ENCODE peak calls at places on chromosomes 12 and 14, in seven cellular contexts. A is posterior cingulate gyrus, O is A549, G is heart left ventricle, Y is heart right ventricle, F is C1 segment of cervical spinal cord, S is cardiac fibroblast. B is an unnamed sample.

GRCh38 chr14:68626386-68626785 is 166.5 kb downstream of the ZFP36L1 start:
- DNase-seq in A (no peak), O (no peak), G (peak; percentile 74), Y (no peak), F (no peak), S (no peak), B (no peak)

GRCh38 chr12:92442782-92443181 is 260.0 kb upstream of the PLEKHG7 start:
- DNase-seq in A (no peak), O (no peak), G (no peak), Y (no peak), F (no peak), S (peak; percentile 41), B (no peak)

GRCh38 chr14:100332797-100333196 is 9.7 kb downstream of the SLC25A47 start:
- DNase-seq in A (no peak), O (no peak), G (peak; percentile 18), Y (no peak), F (no peak), S (no peak), B (no peak)

GRCh38 chr12:130017571-130018449 is 114.0 kb upstream of the TMEM132D start:
- DNase-seq in A (peak; percentile 73), O (no peak), G (no peak), Y (no peak), F (peak; percentile 30), S (no peak), B (no peak)

GRCh38 chr12:71556881-71557280 is 106.8 kb downstream of the ZFC3H1 start:
- DNase-seq in A (no peak), O (peak; percentile 25), G (no peak), Y (no peak), F (no peak), S (peak; percentile 65), B (peak; percentile 84)

GRCh38 chr12:122230798-122231197 is 4.9 kb upstream of the DIABLO start:
- DNase-seq in A (no peak), O (no peak), G (no peak), Y (no peak), F (no peak), S (no peak), B (no peak)

GRCh38 chr14:89252887-89253532 is 164.0 kb downstream of the FOXN3 start:
- DNase-seq in A (no peak), O (no peak), G (no peak), Y (no peak), F (peak; percentile 25), S (peak; percentile 19), B (peak; percentile 34)

GRCh38 chr14:26730929-26731618 is 133.2 kb upstream of the NOVA1 start:
- DNase-seq in A (peak; percentile 35), O (no peak), G (no peak), Y (no peak), F (peak; percentile 23), S (peak; percentile 42), B (peak; percentile 75)

GRCh38 chr12:53532524-53533445 is 25.5 kb upstream of the NPFF start:
- DNase-seq in A (no peak), O (no peak), G (no peak), Y (no peak), F (no peak), S (peak; percentile 20), B (no peak)

GRCh38 chr14:51382506-51382905 is 142.5 kb downstream of the TMX1 start:
- DNase-seq in A (no peak), O (no peak), G (no peak), Y (no peak), F (no peak), S (no peak), B (no peak)

GRCh38 chr12:102876883-102877282 is 40.2 kb downstream of the PAH start:
- DNase-seq in A (no peak), O (no peak), G (no peak), Y (no peak), F (no peak), S (no peak), B (no peak)

GRCh38 chr12:53221203-53222076 is 10.6 kb downstream of the RARG start:
- DNase-seq in A (peak; percentile 67), O (peak; percentile 69), G (peak; percentile 84), Y (peak; percentile 83), F (peak; percentile 80), S (peak; percentile 69), B (no peak)

GRCh38 chr14:94011795-94012194 is 14.3 kb upstream of the OTUB2 start:
- DNase-seq in A (no peak), O (no peak), G (no peak), Y (no peak), F (no peak), S (no peak), B (no peak)

GRCh38 chr12:68477256-68477655 is 133.4 kb upstream of the RAP1B start:
- DNase-seq in A (no peak), O (no peak), G (no peak), Y (no peak), F (no peak), S (no peak), B (no peak)

GRCh38 chr12:131551675-131552074 is 159.2 kb upstream of the SFSWAP start:
- DNase-seq in A (no peak), O (no peak), G (no peak), Y (no peak), F (no peak), S (no peak), B (no peak)

GRCh38 chr14:100891501-100892445 is 11.7 kb downstream of the RTL1 start:
- DNase-seq in A (no peak), O (no peak), G (peak; percentile 15), Y (no peak), F (no peak), S (no peak), B (no peak)

GRCh38 chr14:93228550-93228949 is 21.5 kb downstream of the UBR7 start:
- DNase-seq in A (no peak), O (no peak), G (no peak), Y (no peak), F (no peak), S (no peak), B (no peak)

GRCh38 chr14:84250863-84251262 is 1279.1 kb upstream of the FLRT2 start:
- DNase-seq in A (no peak), O (no peak), G (no peak), Y (no peak), F (no peak), S (peak; percentile 79), B (no peak)

GRCh38 chr14:74913986-74914573 is 9.0 kb downstream of the RPS6KL1 start:
- DNase-seq in A (peak; percentile 65), O (peak; percentile 73), G (peak; percentile 75), Y (peak; percentile 64), F (peak; percentile 43), S (peak; percentile 86), B (peak; percentile 60)

GRCh38 chr12:52189376-52190174 is 2.2 kb downstream of the KRT80 start:
- DNase-seq in A (no peak), O (no peak), G (no peak), Y (no peak), F (no peak), S (peak; percentile 70), B (no peak)

GRCh38 chr12:30701056-30701455 is 5.4 kb upstream of the IPO8 start:
- DNase-seq in A (no peak), O (no peak), G (no peak), Y (no peak), F (no peak), S (no peak), B (no peak)

GRCh38 chr14:89041245-89041585 is 216.8 kb downstream of the TTC8 start:
- DNase-seq in A (no peak), O (no peak), G (no peak), Y (peak; percentile 27), F (no peak), S (no peak), B (peak; percentile 73)

GRCh38 chr12:11652351-11653040 is 3.0 kb downstream of the ETV6 start:
- DNase-seq in A (no peak), O (no peak), G (no peak), Y (no peak), F (peak; percentile 40), S (peak; percentile 53), B (no peak)

GRCh38 chr14:68787235-68787727 is 5.6 kb downstream of the ZFP36L1 start:
- DNase-seq in A (no peak), O (no peak), G (peak; percentile 34), Y (no peak), F (peak; percentile 36), S (no peak), B (no peak)

B was measured in HAP-1.